ENCODE peak calls at places on chromosomes 6 and 20, in eight cellular contexts. E is DMS153; Y is NCI-H774; I is GM13977; D is CD4-positive, alpha-beta T cell; R is NCI-H1694 treated with DMSO at 0.1 percent for 48 hours; M is choroid plexus epithelial cell; A is NCI-H1105. W is an unnamed sample.

GRCh38 chr6:74070091-74070490 is 374.1 kb downstream of the CD109 start:
- DNase-seq in E (no peak), Y (no peak), I (no peak), D (no peak), R (no peak), M (no peak), A (no peak), W (no peak)

GRCh38 chr6:35087361-35088280 is 53.5 kb downstream of the TCP11 start:
- DNase-seq in E (no peak), Y (no peak), I (no peak), D (no peak), R (no peak), M (no peak), A (no peak), W (no peak)

GRCh38 chr6:143507358-143508145 is 4.0 kb downstream of the FUCA2 start:
- DNase-seq in E (no peak), Y (no peak), I (peak; percentile 25), D (no peak), R (no peak), M (no peak), A (no peak), W (no peak)

GRCh38 chr20:46943861-46944591 is 49.4 kb downstream of the EYA2 start:
- DNase-seq in E (no peak), Y (no peak), I (no peak), D (no peak), R (no peak), M (no peak), A (no peak), W (no peak)

GRCh38 chr20:14721926-14722325 is 384.5 kb upstream of the FLRT3 start:
- DNase-seq in E (no peak), Y (no peak), I (no peak), D (no peak), R (no peak), M (no peak), A (no peak), W (no peak)

GRCh38 chr20:62417981-62418708 is 9.2 kb downstream of the RBBP8NL start:
- DNase-seq in E (no peak), Y (no peak), I (no peak), D (no peak), R (no peak), M (no peak), A (no peak), W (no peak)

GRCh38 chr6:159981591-159982245 is 12.8 kb downstream of the IGF2R start:
- DNase-seq in E (peak; percentile 66), Y (no peak), I (peak; percentile 66), D (no peak), R (no peak), M (peak; percentile 85), A (no peak), W (no peak)

GRCh38 chr6:150687508-150687907 is 87.8 kb downstream of the PLEKHG1 start:
- DNase-seq in E (no peak), Y (no peak), I (no peak), D (no peak), R (no peak), M (peak; percentile 9), A (no peak), W (no peak)

GRCh38 chr20:32516985-32517873 is 67.9 kb downstream of the NOL4L start:
- DNase-seq in E (no peak), Y (no peak), I (no peak), D (no peak), R (no peak), M (no peak), A (no peak), W (no peak)

GRCh38 chr20:49256261-49256660 is 21.6 kb downstream of the ZNFX1 start:
- DNase-seq in E (no peak), Y (no peak), I (no peak), D (no peak), R (no peak), M (no peak), A (no peak), W (no peak)

GRCh38 chr6:11632231-11632630 is 94.7 kb downstream of the TMEM170B start:
- DNase-seq in E (no peak), Y (no peak), I (no peak), D (no peak), R (no peak), M (no peak), A (no peak), W (no peak)

GRCh38 chr20:25077610-25078169 is 4.3 kb downstream of the VSX1 start:
- DNase-seq in E (no peak), Y (no peak), I (peak; percentile 53), D (no peak), R (no peak), M (peak; percentile 53), A (no peak), W (peak; percentile 41)

W was measured in nephron progenitor cell.